ENCODE peak calls at places on chromosomes 13 and 19, in four cellular contexts. N is psoas muscle, L is astrocyte of the spinal cord, D is cardiac fibroblast. R is an unnamed sample.

GRCh38 chr19:55487884-55488687 is at the start of gene SSC5D:
- DNase-seq in N (peak; percentile 65), L (peak; percentile 56), D (peak; percentile 72), R (no peak)

GRCh38 chr13:24842533-24843278 is 78.7 kb downstream of the RNF17 start:
- DNase-seq in N (no peak), L (no peak), D (no peak), R (no peak)

GRCh38 chr13:113207890-113208423 is 512 bp downstream of the PCID2 start:
- DNase-seq in N (no peak), L (peak; percentile 43), D (peak; percentile 65), R (no peak)

GRCh38 chr19:23241433-23241832 is 8.8 kb downstream of the ZNF724 start:
- DNase-seq in N (no peak), L (peak; percentile 22), D (no peak), R (no peak)

GRCh38 chr13:94764576-94765321 is 52.4 kb upstream of the SOX21 start:
- DNase-seq in N (no peak), L (peak; percentile 59), D (no peak), R (no peak)

GRCh38 chr19:56838930-56839664 is 1.4 kb downstream of the PEG3 start:
- DNase-seq in N (peak; percentile 94), L (peak; percentile 70), D (peak; percentile 96), R (peak; percentile 78)

GRCh38 chr13:44653261-44653660 is 77.1 kb upstream of the TSC22D1 start:
- DNase-seq in N (no peak), L (peak; percentile 36), D (no peak), R (no peak)

GRCh38 chr13:41864658-41865057 is 96.3 kb downstream of the VWA8 start:
- DNase-seq in N (no peak), L (no peak), D (peak; percentile 34), R (peak; percentile 8)

GRCh38 chr19:43532962-43533545 is at the start of gene ZNF575:
- DNase-seq in N (peak; percentile 92), L (peak; percentile 96), D (peak; percentile 97), R (peak; percentile 93)

GRCh38 chr13:50979187-50979586 is 69.6 kb downstream of the RNASEH2B start:
- DNase-seq in N (no peak), L (no peak), D (peak; percentile 5), R (no peak)

DNA sequence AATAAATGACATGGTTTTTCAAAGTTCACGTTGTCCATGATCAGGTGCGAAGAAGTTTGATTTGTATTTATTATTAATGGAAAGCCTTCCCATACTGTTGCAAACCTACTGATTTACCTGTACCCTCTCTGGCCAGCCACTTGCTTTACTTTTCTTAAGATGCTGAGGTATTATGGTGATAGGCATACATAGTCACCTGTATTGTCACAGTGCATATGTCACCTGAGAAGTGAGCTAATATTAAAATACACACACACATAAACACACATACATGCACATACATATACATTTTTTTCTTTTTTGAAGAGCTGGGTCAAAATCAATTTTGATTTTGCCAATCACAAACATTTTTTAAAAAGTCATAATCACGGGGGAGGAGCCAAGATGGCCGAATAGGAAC is 72.1 kb downstream of the RNASEH2B start:
- DNase-seq in N (no peak), L (no peak), D (no peak), R (no peak)
- H3K4me3 ChIP-seq in N (no peak overlapping the region), L (no peak overlapping the region), D (no peak overlapping the region), R (no peak overlapping the region)

DNA sequence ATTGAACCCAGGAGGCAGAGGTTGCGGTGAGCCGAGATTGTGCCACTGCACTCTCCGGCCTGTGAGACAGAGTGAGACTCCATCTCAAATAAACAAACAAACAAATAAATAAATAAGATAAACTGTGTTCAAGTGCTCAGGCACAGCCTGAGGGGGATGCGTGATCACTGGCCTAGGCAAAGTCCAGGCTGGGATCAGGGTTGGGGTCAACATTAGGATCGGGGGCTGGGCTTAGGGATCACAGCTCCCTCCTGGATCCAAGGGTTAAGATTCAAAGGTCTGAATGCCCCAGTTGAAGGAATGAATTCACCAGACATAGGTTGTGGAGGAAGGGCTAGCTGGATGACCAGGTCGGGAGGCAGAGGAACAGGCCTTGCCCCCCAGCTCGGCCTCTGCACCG is 1.9 kb upstream of the EXOC3L2 start:
- DNase-seq in N (no peak), L (no peak), D (no peak), R (no peak)
- H3K4me3 ChIP-seq in N (no peak overlapping the region), L (no peak overlapping the region), D (no peak overlapping the region), R (no peak overlapping the region)

GRCh38 chr19:48629599-48630288 is 7.4 kb downstream of the DBP start:
- DNase-seq in N (peak; percentile 77), L (no peak), D (peak; percentile 82), R (no peak)

GRCh38 chr19:48627211-48627864 is 8.0 kb downstream of the SPHK2 start:
- DNase-seq in N (no peak), L (no peak), D (no peak), R (no peak)

GRCh38 chr19:48629297-48629598 is 7.9 kb downstream of the DBP start:
- DNase-seq in N (peak; percentile 55), L (no peak), D (no peak), R (no peak)

GRCh38 chr19:48628486-48629296 is 8.5 kb downstream of the DBP start:
- DNase-seq in N (peak; percentile 65), L (no peak), D (no peak), R (no peak)

DNA sequence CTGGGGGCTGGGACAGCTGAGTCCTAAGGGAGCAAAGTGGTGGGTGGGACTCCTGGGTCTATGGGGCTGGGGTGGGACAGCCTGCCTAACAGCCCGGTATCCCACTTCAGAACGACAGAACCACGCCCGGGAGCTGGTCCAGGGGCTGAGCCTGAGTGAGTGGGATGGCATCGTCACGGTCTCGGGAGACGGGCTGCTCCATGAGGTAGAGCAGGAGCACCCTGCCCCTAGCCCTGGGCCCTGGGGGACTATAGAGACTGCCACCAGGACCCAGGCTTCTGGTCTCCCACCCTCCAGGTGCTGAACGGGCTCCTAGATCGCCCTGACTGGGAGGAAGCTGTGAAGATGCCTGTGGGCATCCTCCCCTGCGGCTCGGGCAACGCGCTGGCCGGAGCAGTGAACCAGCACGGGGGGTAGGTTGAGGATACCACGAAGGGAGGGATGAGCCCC is 8.6 kb downstream of the SPHK2 start:
- DNase-seq in N (no peak), L (no peak), D (no peak), R (no peak)
- H3K4me3 ChIP-seq in N (no peak overlapping the region), L (no peak overlapping the region), D (no peak overlapping the region), R (no peak overlapping the region)

DNA sequence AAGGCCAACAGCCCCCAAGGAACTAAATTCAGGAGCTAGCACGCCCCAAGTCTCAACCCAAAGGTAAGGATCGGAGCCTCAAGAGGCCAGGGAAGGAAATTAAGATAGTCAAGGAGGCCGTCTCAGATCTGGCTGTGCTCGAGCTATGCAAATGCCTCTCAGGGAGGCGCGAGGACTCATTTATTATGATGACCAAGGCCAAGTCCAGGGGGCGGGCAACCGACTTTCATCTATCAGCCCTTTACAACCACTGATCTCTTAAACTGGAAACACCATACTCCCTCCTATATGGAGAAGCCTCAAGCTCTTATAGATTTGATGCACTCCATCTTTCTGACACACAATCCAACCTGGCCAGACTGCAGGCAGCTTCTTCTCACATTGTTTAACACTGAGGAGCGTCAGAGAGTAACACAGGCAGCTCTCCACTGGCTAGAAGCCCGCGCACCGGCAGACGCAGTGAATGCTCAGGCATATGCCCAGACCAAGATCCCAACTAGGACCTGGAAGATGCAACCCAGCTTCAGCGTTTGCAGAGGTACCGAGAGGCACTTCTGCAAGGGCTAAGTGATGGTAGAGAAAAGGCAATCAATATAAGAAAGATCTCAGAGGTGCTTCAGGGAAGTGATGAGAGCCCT is 9.6 kb upstream of the SLC15A1 start:
- DNase-seq in N (no peak), L (no peak), D (no peak), R (no peak)
- H3K4me3 ChIP-seq in N (peak overlapping the region; percentile 30), L (no peak overlapping the region), D (peak overlapping the region; percentile 36), R (peak overlapping the region; percentile 20)

DNA sequence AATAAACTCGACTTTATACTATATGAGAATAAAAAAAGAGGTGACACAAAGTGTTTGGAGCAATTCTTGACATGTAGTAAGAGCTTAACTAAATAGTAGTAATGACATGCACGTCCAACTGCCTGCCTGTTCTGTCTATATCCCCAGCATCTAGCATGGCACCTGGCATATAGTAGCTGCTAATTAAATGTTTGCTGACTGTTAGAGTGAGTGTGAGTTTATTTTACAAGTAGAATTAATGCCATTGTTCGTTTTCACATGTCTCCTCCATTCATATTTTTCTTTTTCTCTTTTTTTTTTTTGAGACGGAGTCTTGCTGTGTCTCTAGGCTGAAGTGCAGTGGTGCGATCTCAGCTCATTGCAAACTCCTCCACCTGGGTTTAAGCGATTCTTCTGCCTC is 38.4 kb upstream of the RNF113B start:
- DNase-seq in N (no peak), L (no peak), D (no peak), R (no peak)
- H3K4me3 ChIP-seq in N (no peak overlapping the region), L (no peak overlapping the region), D (no peak overlapping the region), R (no peak overlapping the region)

GRCh38 chr19:642755-643727 is 3.4 kb downstream of the FGF22 start:
- DNase-seq in N (no peak), L (no peak), D (no peak), R (no peak)
- H3K4me3 ChIP-seq in N (no peak overlapping the region), L (no peak overlapping the region), D (no peak overlapping the region), R (no peak overlapping the region)

GRCh38 chr19:49165111-49165750 is 7.6 kb downstream of the TRPM4 start:
- DNase-seq in N (peak; percentile 82), L (no peak), D (no peak), R (no peak)

GRCh38 chr19:49161987-49162386 is 4.4 kb downstream of the TRPM4 start:
- DNase-seq in N (no peak), L (peak; percentile 26), D (no peak), R (no peak)

GRCh38 chr19:49167857-49168409 is 10.3 kb downstream of the TRPM4 start:
- DNase-seq in N (no peak), L (no peak), D (no peak), R (no peak)

GRCh38 chr19:49168421-49168820 is 10.8 kb downstream of the TRPM4 start:
- DNase-seq in N (no peak), L (no peak), D (no peak), R (no peak)

GRCh38 chr19:49165865-49166301 is 8.3 kb downstream of the TRPM4 start:
- DNase-seq in N (peak; percentile 55), L (no peak), D (no peak), R (no peak)
- H3K4me3 ChIP-seq in N (peak overlapping the region; percentile 53), L (no peak overlapping the region), D (no peak overlapping the region), R (no peak overlapping the region)

R was measured in skeletal muscle cell.